ENCODE peak calls at places on chromosome 19, in four cellular contexts. F is endothelial cell of umbilical vein, R is fibroblast of lung, S is K562. H is an unnamed sample.

GRCh38 chr19:10230904-10231623 is at the start of gene S1PR2:
- DNase-seq in F (peak; percentile 31), R (peak; percentile 60), S (peak; percentile 93), H (no peak)

GRCh38 chr19:15287496-15287895 is 44.8 kb downstream of the BRD4 start:
- DNase-seq in F (no peak), R (no peak), S (no peak), H (no peak)

GRCh38 chr19:29002336-29002735 is 210.6 kb downstream of the UQCRFS1 start:
- DNase-seq in F (no peak), R (no peak), S (no peak), H (no peak)

GRCh38 chr19:8641908-8642547 is 11.6 kb downstream of the NFILZ start:
- DNase-seq in F (peak; percentile 44), R (peak; percentile 58), S (peak; percentile 53), H (no peak)

GRCh38 chr19:41753936-41754529 is 1.3 kb upstream of the CEACAM6 start:
- DNase-seq in F (peak; percentile 30), R (peak; percentile 3), S (peak; percentile 24), H (no peak)

GRCh38 chr19:19064098-19064722 is 416 bp downstream of the SLC25A42 start:
- DNase-seq in F (no peak), R (no peak), S (peak; percentile 82), H (no peak)

GRCh38 chr19:40612831-40613668 is 11.9 kb downstream of the LTBP4 start:
- DNase-seq in F (no peak), R (peak; percentile 41), S (peak; percentile 94), H (no peak)

GRCh38 chr19:33310606-33311325 is 8.4 kb upstream of the CEBPA start:
- DNase-seq in F (no peak), R (no peak), S (no peak), H (no peak)

GRCh38 chr19:51422053-51422448 is 4.6 kb upstream of the SIGLEC10 start:
- DNase-seq in F (peak; percentile 67), R (peak; percentile 25), S (peak; percentile 90), H (no peak)

GRCh38 chr19:53907193-53907581 is 1.9 kb upstream of the CACNG7 start:
- DNase-seq in F (no peak), R (no peak), S (no peak), H (no peak)

GRCh38 chr19:53908933-53909415 is at the start of gene CACNG7:
- DNase-seq in F (no peak), R (peak; percentile 16), S (no peak), H (no peak)

GRCh38 chr19:53909471-53910169 is 542 bp downstream of the CACNG7 start:
- DNase-seq in F (no peak), R (no peak), S (no peak), H (no peak)

GRCh38 chr19:53907690-53908089 is 1.4 kb upstream of the CACNG7 start:
- DNase-seq in F (no peak), R (no peak), S (no peak), H (no peak)

GRCh38 chr19:53908106-53908932 is 759 bp upstream of the CACNG7 start:
- DNase-seq in F (peak; percentile 31), R (peak; percentile 51), S (peak; percentile 77), H (no peak)
- H2AFZ ChIP-seq in F (peak overlapping the region; percentile 53), R (no peak overlapping the region), S (no peak overlapping the region), H (no peak overlapping the region)

DNA sequence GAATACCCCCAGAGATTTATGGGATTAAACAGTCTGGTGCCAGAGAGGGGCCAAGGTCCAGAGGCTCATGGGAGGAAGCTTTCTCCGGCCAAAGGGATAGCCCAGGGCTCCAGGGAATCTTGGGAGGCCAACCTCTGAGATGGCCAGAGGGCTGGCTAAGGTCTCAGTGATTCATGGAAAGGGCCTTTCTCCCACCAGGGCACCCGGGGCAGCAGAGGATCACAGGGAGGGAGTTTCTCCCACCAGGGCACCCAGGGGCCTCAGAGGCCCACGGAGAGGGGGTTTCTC is 15.0 kb downstream of the BCAT2 start:
- DNase-seq in F (no peak), R (no peak), S (no peak), H (no peak)
- H2AFZ ChIP-seq in F (peak overlapping the region; percentile 8), R (no peak overlapping the region), S (no peak overlapping the region), H (no peak overlapping the region)

GRCh38 chr19:11361037-11361770 is 6.0 kb downstream of the PLPPR2 start:
- DNase-seq in F (no peak), R (no peak), S (peak; percentile 93), H (no peak)
- H2AFZ ChIP-seq in F (no peak overlapping the region), R (no peak overlapping the region), S (peak overlapping the region; percentile 12), H (no peak overlapping the region)

DNA sequence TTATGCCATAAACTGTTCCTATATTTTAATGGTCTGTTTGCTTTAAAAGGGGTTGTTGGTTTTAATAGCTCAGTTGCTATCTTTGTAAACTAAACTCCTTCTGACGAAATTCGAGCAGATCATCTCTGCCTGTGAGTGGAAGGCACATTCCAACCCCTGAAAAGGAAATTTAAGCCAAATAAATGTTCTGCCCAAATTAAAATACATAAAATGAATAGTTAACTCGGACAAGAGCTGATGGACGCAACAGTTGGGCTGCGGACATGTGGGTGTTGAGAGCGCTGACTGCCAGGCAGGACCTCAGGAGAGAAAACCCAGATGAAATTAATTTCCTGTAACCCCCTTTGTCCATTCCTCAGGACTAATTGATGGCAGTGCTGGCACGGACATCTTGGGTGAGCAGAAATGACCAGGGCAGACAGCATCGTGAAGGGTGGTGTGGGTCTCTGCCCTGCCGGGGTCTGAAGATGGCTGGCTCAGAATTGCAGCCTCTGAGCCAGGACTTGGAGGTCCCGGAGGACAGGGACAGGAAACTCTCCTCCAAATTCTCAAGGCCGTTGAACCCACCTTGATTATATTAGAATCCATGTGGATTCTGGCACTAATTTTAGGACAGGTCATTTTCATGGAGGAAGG is 86.4 kb downstream of the TSHZ3 start:
- DNase-seq in F (no peak), R (no peak), S (no peak), H (no peak)
- H2AFZ ChIP-seq in F (no peak overlapping the region), R (no peak overlapping the region), S (no peak overlapping the region), H (no peak overlapping the region)

DNA sequence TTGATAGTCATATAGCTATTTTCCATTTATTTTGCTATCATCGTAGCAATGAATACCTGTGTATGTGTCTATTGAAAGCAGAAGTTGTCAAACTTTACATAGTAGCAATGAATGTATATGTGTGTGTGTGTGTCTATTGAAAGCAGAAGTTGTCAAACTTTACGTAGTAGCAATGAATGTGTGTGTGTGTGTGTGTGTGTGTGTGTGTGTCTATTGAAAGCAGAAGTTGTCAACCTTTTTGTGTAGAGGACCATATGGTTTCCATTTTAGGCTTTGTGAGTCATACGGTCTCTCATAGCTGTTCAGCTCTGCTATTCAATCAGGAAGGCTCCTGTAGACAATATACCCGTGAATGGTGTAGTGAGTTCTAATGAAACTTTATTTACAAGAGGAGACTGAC is 20.8 kb downstream of the NLRP4 start:
- DNase-seq in F (no peak), R (no peak), S (no peak), H (no peak)
- H2AFZ ChIP-seq in F (no peak overlapping the region), R (no peak overlapping the region), S (no peak overlapping the region), H (no peak overlapping the region)

GRCh38 chr19:31304877-31305312 is 44.3 kb downstream of the TSHZ3 start:
- DNase-seq in F (no peak), R (no peak), S (no peak), H (no peak)
- H2AFZ ChIP-seq in F (no peak overlapping the region), R (no peak overlapping the region), S (no peak overlapping the region), H (no peak overlapping the region)

GRCh38 chr19:3345850-3346460 is 20.4 kb upstream of the NFIC start:
- DNase-seq in F (no peak), R (no peak), S (no peak), H (no peak)
- H2AFZ ChIP-seq in F (no peak overlapping the region), R (peak overlapping the region; percentile 36), S (no peak overlapping the region), H (peak overlapping the region; percentile 78)

H was measured in keratinocyte.